ENCODE peak calls at places on chromosomes 7 and 10, in five cellular contexts. P, N, K, X and B are unnamed samples.

GRCh38 chr7:154832557-154833138 is 170.3 kb downstream of the PAXIP1 start:
- DNase-seq in P (peak), X (no peak), N (peak), K (no peak), B (no peak)

GRCh38 chr7:104584620-104585019 is 256.2 kb downstream of the LHFPL3 start:
- DNase-seq in N (no peak), X (no peak), P (no peak), K (no peak), B (no peak)

GRCh38 chr7:131948434-131949053 is 392.1 kb upstream of the PODXL start:
- DNase-seq in N (no peak), K (no peak), X (no peak), P (no peak), B (no peak)

GRCh38 chr7:143343596-143343995 is 18.9 kb downstream of the FAM131B start:
- DNase-seq in K (no peak), P (no peak), N (no peak), X (no peak), B (no peak)

GRCh38 chr10:1600861-1601260 is 136.5 kb downstream of the ADARB2 start:
- DNase-seq in P (no peak), N (no peak), X (peak), K (no peak), B (peak)

GRCh38 chr7:138816650-138817049 is 18.7 kb upstream of the ATP6V0A4 start:
- DNase-seq in N (no peak), K (no peak), X (no peak), P (no peak), B (no peak)

GRCh38 chr10:35208536-35208935 is 81.9 kb downstream of the CREM start:
- DNase-seq in P (no peak), K (no peak), N (no peak), X (no peak), B (no peak)

GRCh38 chr7:130242198-130243014 is 24.3 kb upstream of the CPA2 start:
- DNase-seq in K (no peak), X (peak), N (peak), P (peak), B (peak)

GRCh38 chr10:69515699-69516547 is 57.3 kb downstream of the NEUROG3 start:
- DNase-seq in X (no peak), K (peak), N (peak), P (peak), B (peak)

GRCh38 chr7:15764010-15764409 is 77.5 kb upstream of the MEOX2 start:
- DNase-seq in P (no peak), N (no peak), X (no peak), K (no peak), B (no peak)

GRCh38 chr10:34333513-34333912 is 481.6 kb downstream of the PARD3 start:
- DNase-seq in K (no peak), X (no peak), N (no peak), P (no peak), B (peak)

GRCh38 chr10:788796-789748 is 99.6 kb upstream of the DIP2C start:
- DNase-seq in K (peak), X (peak), P (no peak), N (peak), B (peak)

GRCh38 chr7:149881328-149882263 is 7.8 kb downstream of the ATP6V0E2 start:
- DNase-seq in N (no peak), X (no peak), K (no peak), P (no peak), B (no peak)

GRCh38 chr10:118045842-118046490 is 775 bp downstream of the RAB11FIP2 start:
- DNase-seq in K (peak), X (peak), P (peak), N (no peak), B (no peak)

GRCh38 chr7:132149801-132150310 is 426.4 kb downstream of the PLXNA4 start:
- DNase-seq in N (no peak), K (no peak), P (no peak), X (no peak), B (no peak)

GRCh38 chr7:77798394-77799077 is at the start of the genes PHTF2 and TMEM60:
- DNase-seq in X (peak), K (peak), N (peak), P (peak), B (peak)

GRCh38 chr7:116327751-116328150 is 117.4 kb downstream of the TES start:
- DNase-seq in X (no peak), P (no peak), N (no peak), K (no peak), B (no peak)

GRCh38 chr7:93374345-93374940 is 142.3 kb downstream of the VPS50 start:
- DNase-seq in P (peak), K (no peak), X (no peak), N (peak), B (no peak)

GRCh38 chr7:137157256-137157655 is 186.3 kb downstream of the PTN start:
- DNase-seq in K (no peak), X (no peak), N (no peak), P (no peak), B (no peak)

GRCh38 chr7:5183155-5183554 is 6.9 kb upstream of the WIPI2 start:
- DNase-seq in P (no peak), K (peak), X (peak), N (no peak), B (peak)

GRCh38 chr7:132732466-132732865 is 156.2 kb upstream of the PLXNA4 start:
- DNase-seq in K (no peak), X (no peak), P (no peak), N (no peak), B (no peak)

GRCh38 chr10:127368937-127369336 is 172.5 kb upstream of the INSYN2A start:
- DNase-seq in N (no peak), X (no peak), P (no peak), K (no peak), B (no peak)

GRCh38 chr10:20698837-20699236 is 198.3 kb downstream of the NEBL start:
- DNase-seq in X (no peak), K (no peak), P (no peak), N (no peak), B (no peak)

GRCh38 chr7:1679966-1680730 is 10.1 kb downstream of the ELFN1 start:
- DNase-seq in K (peak), P (no peak), N (peak), X (no peak), B (no peak)

GRCh38 chr10:115030483-115031200 is 62.5 kb upstream of the ATRNL1 start:
- DNase-seq in X (no peak), P (no peak), N (peak), K (no peak), B (no peak)

GRCh38 chr10:120727001-120727400 is 124.2 kb upstream of the WDR11 start:
- DNase-seq in P (no peak), N (no peak), X (no peak), K (no peak), B (no peak)

GRCh38 chr10:98555011-98555619 is 108.4 kb upstream of the HPS1 start:
- DNase-seq in N (no peak), X (no peak), P (no peak), K (no peak), B (no peak)

GRCh38 chr7:152176797-152177196 is 151.3 kb downstream of the GALNT11 start:
- DNase-seq in N (no peak), X (no peak), K (no peak), P (no peak), B (no peak)

GRCh38 chr7:40583653-40584424 is 449.0 kb downstream of the SUGCT start:
- DNase-seq in P (no peak), K (no peak), X (peak), N (no peak), B (no peak)
- H3K27ac ChIP-seq in P (no peak), K (peak), X (peak), N (peak), B (peak)

DNA sequence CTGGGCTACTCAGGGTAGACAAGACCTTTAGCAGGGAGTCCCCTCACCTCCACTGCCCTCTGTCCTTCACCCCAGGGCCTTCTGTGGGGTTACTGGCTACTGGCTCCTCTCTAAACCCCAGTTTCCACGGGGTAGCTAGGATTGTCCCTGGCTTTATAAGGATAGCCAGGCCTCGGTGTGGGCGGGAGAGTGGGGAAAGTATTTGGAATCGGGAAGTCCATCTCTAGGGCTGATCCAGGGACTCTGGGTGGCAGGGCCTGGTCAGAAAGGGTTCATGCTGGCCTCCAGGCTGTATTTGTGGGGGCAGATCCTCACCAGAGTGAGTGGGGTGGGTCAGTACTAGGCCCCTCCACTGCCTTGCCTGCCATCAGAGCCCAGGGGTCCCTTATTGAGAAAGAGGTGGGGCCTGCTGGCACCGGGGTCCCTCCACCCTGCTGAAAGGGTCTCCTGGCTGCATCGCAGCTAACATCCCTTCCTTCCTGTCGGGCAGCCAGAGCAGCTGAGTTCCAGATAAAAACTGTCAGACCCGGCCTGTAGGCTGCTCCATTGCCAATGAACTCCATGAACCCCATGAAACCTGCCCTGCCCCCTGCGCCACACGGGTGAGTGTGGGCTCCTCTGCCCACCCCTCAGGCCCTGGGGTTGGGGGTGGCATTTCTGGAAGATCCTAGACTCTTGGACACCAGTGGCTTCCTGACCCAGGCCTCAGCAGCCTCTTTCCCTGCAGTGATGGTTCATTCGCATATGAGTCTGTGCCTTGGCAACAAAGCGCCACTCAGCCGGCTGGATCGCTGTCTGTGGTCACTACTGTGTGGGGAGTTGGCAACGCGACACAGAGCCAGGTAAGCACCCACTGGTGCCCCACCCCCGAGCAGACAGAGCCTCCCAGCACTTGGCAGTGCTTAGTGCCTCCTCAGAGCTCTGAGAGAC is 7.3 kb downstream of the ZMIZ2 start:
- DNase-seq in K (no peak), X (peak), N (no peak), P (no peak), B (no peak)
- H3K27ac ChIP-seq in K (peak), X (peak), N (peak), P (no peak), B (no peak)

DNA sequence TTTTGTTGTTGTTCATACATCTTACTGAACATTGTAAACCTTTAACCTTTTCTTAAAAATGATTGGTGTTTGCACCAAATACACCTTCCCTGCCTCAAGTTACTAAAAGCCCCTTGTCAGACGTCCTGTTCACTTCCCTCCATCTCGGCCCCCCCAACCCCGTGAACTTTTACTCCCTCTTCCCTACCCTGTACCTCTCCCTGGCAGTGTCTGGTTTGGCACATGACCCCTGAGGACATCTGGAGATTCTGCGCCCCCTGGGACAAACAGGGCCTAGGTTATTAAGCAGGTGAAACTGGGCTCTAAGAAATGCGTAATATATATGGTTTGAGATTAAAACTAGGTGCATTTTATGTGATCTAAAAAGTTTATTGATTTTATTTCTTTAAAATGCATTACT is 1.4 kb downstream of the PPP2R2D start:
- DNase-seq in N (no peak), K (peak), P (peak), X (no peak), B (no peak)
- H3K27ac ChIP-seq in N (no peak), K (peak), P (peak), X (no peak), B (peak)

GRCh38 chr10:95287281-95287680 is 3.5 kb downstream of the PDLIM1 start:
- DNase-seq in P (no peak), K (no peak), N (no peak), X (no peak), B (no peak)

GRCh38 chr10:95284807-95285206 is 6.0 kb downstream of the PDLIM1 start:
- DNase-seq in K (no peak), X (no peak), P (peak), N (no peak), B (no peak)

GRCh38 chr10:95288273-95288672 is 2.5 kb downstream of the PDLIM1 start:
- DNase-seq in N (no peak), K (no peak), P (no peak), X (no peak), B (no peak)

GRCh38 chr10:95285556-95285955 is 5.2 kb downstream of the PDLIM1 start:
- DNase-seq in K (no peak), X (no peak), P (no peak), N (no peak), B (no peak)

GRCh38 chr10:95286707-95287106 is 4.1 kb downstream of the PDLIM1 start:
- DNase-seq in X (no peak), P (no peak), K (no peak), N (no peak), B (no peak)
- H3K27ac ChIP-seq in X (peak), P (no peak), K (peak), N (no peak), B (no peak)

DNA sequence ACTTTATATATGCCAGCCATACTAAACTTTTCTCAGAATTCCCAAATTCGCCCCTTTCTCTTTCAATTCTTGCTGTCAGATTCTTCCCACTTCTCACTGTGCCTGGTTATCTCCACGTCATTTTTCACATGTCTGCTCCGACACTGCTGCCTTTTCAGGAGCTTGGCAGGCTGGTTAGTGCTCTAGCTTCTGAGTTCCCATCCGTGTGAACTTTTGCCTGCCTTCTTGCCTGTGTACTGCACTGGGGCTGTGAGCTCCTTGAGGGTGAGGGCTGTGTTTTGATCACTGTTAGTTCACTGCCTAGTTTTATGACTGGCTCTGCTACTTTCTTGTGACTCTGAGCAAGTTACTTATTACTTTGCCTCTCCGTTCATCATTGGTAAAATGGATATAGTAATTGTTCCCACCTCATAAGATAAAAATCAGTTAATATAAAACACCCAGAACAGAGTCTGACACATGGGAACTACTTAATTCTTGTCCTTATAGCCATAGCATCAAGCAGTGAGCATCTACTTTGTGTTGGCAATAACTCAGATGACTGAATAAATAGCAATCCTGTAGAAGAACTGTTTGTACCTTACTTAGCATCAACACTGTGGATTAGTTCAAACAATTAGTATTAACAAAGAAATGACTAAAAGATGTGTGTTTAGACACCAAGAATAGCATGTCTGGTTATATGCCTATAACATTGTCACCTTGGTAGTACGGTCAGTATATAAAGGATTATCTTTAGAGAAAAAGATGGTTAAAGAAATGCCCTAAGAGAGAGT is 5.5 kb downstream of the GSTO1 start:
- DNase-seq in K (no peak), P (no peak), N (no peak), X (no peak), B (no peak)
- H3K27ac ChIP-seq in K (peak), P (no peak), N (peak), X (peak), B (peak)

GRCh38 chr10:112953075-112953501 is 3.0 kb downstream of the TCF7L2 start:
- DNase-seq in K (peak), N (no peak), P (no peak), X (no peak), B (no peak)

GRCh38 chr10:112955736-112956421 is 5.8 kb downstream of the TCF7L2 start:
- DNase-seq in N (no peak), P (no peak), K (peak), X (no peak), B (no peak)

GRCh38 chr10:112953760-112954159 is 3.7 kb downstream of the TCF7L2 start:
- DNase-seq in P (no peak), N (no peak), X (no peak), K (peak), B (no peak)

GRCh38 chr10:112956631-112957350 is 6.7 kb downstream of the TCF7L2 start:
- DNase-seq in P (no peak), K (peak), N (no peak), X (no peak), B (no peak)

DNA sequence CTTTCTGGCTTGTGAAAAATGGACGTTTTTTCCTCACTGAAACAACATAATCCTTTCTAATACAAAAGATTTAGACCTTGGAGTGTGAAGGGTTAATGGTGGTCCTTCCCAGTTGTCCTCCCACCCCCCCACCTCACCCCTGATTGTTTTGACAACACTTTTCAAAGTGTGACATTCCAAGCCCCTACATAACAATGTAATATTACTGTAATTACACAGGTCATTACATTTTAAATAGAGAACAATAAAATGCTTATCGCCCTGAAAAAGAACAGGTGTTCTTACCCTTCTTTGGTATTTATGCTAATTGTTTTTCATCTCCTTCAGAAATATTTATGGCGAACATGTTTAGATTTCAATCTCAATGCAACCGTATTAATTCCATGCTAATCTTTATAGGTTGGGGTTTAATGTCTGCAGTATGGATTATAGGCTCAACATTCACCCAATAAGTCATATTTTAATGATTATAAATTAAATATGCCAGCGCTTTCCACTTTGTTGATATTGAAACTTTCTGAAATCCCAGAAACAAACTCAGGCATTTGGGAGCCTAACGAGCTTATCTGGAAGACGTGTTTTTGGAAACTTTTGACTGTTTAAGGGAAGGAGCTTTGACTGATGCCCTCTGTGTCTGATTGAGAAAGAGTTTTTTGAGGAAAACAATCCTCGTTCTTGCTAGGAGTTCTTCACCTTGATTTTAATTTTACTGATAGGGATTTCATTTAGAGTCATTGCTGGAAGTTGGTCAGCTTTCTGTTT is 5.1 kb downstream of the TCF7L2 start:
- DNase-seq in X (no peak), N (no peak), K (peak), P (no peak), B (no peak)
- H3K27ac ChIP-seq in X (peak), N (peak), K (peak), P (no peak), B (peak)

GRCh38 chr7:13826752-13827151 is 162.7 kb downstream of the ETV1 start:
- DNase-seq in X (no peak), K (no peak), N (no peak), P (no peak), B (no peak)
- H3K27ac ChIP-seq in X (no peak), K (no peak), N (no peak), P (no peak), B (no peak)

DNA sequence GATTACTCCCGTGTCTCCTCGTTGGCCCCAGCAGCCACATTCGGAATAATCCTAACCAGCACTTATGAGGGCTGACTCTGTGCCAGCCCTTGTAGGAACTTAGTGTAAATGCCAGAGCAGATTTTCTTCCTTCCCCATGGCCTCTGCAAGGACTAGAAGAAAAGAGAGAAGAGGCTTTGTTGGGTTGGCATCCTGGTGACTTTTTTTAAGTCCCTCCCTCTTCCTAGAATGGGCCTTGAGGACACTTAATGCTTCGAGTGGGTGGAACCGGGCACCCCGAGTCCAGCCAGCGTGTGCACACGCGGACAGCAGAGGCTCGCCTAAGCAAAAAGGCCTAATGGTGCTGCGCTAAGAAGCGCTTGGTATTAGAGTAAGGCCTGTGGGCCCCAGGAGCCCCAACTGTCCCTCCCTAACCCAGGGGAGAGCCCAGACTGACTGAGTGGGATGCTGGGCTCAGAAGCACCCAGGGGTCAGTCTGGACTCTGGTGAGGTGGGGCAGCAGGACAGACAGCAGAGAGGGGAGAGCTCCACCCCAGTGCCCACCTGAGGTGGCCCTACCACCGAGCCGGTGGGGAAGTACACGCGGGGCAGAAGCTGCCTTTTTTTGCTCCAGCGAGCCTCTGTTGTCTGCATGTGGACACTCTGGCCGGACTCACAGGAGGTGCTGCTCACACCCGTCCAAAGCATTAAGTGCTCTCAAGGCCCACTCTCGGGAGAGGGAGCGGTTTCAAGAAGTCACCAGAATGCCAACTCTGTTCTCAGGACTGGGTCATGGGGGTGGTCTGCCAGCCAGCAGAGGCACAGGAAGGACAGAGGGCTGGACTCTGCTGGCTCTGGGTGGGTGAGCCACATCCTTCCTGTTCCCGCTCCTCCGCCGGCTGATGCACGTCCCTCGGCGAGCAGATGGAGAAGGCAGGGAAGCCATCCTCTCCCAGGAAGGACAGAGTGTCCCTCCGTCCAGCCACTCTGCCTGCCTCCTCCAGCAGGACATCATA is 12.5 kb downstream of the ITPRIP start:
- DNase-seq in N (no peak), X (no peak), P (no peak), K (peak), B (no peak)
- H3K27ac ChIP-seq in N (no peak), X (peak), P (no peak), K (peak), B (peak)

GRCh38 chr10:85615556-85615955 is 751.0 kb downstream of the GRID1 start:
- DNase-seq in N (no peak), P (no peak), X (no peak), K (no peak), B (no peak)
- H3K27ac ChIP-seq in N (no peak), P (no peak), X (no peak), K (no peak), B (no peak)